ENCODE peak calls at places on chromosome 21, in four cellular contexts. One of them, this sample, is unnamed.
A peak's percentile ranks its signal among the peaks of the same experiment; 100 is the strongest.

GRCh38 chr21:42734323-42734971 is 81.0 kb downstream of the PDE9A start:
- DNase-seq in PC-3: peak; percentile 58
- DNase-seq in neuronal stem cell: no peak
- DNase-seq in GM23248: no peak
- DNase-seq in this sample: no peak

GRCh38 chr21:23401278-23401677 is 2206.0 kb downstream of the MRPL39 start:
- DNase-seq in PC-3: peak; percentile 61
- DNase-seq in neuronal stem cell: no peak
- DNase-seq in GM23248: no peak
- DNase-seq in this sample: no peak

GRCh38 chr21:29080454-29080930 is 7.0 kb upstream of the CCT8 start:
- DNase-seq in PC-3: no peak
- DNase-seq in GM23248: no peak
- DNase-seq in neuronal stem cell: no peak
- DNase-seq in this sample: no peak

GRCh38 chr21:14826630-14827029 is 238.2 kb downstream of the NRIP1 start:
- DNase-seq in neuronal stem cell: no peak
- DNase-seq in GM23248: no peak
- DNase-seq in PC-3: no peak
- DNase-seq in this sample: no peak

GRCh38 chr21:41634211-41634694 is 126.3 kb upstream of the TMPRSS2 start:
- DNase-seq in PC-3: peak; percentile 99
- DNase-seq in neuronal stem cell: no peak
- DNase-seq in GM23248: no peak
- DNase-seq in this sample: peak; percentile 98

GRCh38 chr21:44612669-44613229 is 870 bp downstream of the KRTAP10-8 start:
- DNase-seq in PC-3: no peak
- DNase-seq in GM23248: no peak
- DNase-seq in neuronal stem cell: no peak
- DNase-seq in this sample: no peak

GRCh38 chr21:45982758-45983731 is 1.5 kb downstream of the COL6A1 start:
- DNase-seq in GM23248: peak; percentile 53
- DNase-seq in PC-3: peak; percentile 19
- DNase-seq in neuronal stem cell: no peak
- DNase-seq in this sample: no peak

GRCh38 chr21:34035619-34036354 is 37.6 kb upstream of the MRPS6 start:
- DNase-seq in neuronal stem cell: no peak
- DNase-seq in PC-3: no peak
- DNase-seq in GM23248: no peak
- DNase-seq in this sample: peak; percentile 37

GRCh38 chr21:33731447-33731846 is 89.1 kb downstream of the ITSN1 start:
- DNase-seq in GM23248: no peak
- DNase-seq in PC-3: peak; percentile 30
- DNase-seq in neuronal stem cell: no peak
- DNase-seq in this sample: no peak

GRCh38 chr21:38897532-38898421 is 92.0 kb downstream of the ETS2 start:
- DNase-seq in PC-3: no peak
- DNase-seq in neuronal stem cell: no peak
- DNase-seq in GM23248: no peak
- DNase-seq in this sample: no peak

GRCh38 chr21:28761709-28762356 is 230.8 kb downstream of the LTN1 start:
- DNase-seq in PC-3: no peak
- DNase-seq in GM23248: peak; percentile 72
- DNase-seq in neuronal stem cell: no peak
- DNase-seq in this sample: no peak

GRCh38 chr21:34270406-34270805 is 93.4 kb upstream of the KCNE2 start:
- DNase-seq in neuronal stem cell: no peak
- DNase-seq in PC-3: no peak
- DNase-seq in GM23248: no peak
- DNase-seq in this sample: no peak

GRCh38 chr21:17688912-17689874 is 76.5 kb upstream of the BTG3 start:
- DNase-seq in neuronal stem cell: no peak
- DNase-seq in PC-3: peak; percentile 96
- DNase-seq in GM23248: no peak
- DNase-seq in this sample: peak; percentile 96

GRCh38 chr21:24895885-24896734 is 711.2 kb downstream of the MRPL39 start:
- DNase-seq in GM23248: peak; percentile 5
- DNase-seq in PC-3: peak; percentile 58
- DNase-seq in neuronal stem cell: peak; percentile 29
- DNase-seq in this sample: no peak

GRCh38 chr21:24076179-24076578 is 1531.1 kb downstream of the MRPL39 start:
- DNase-seq in PC-3: peak; percentile 20
- DNase-seq in GM23248: no peak
- DNase-seq in neuronal stem cell: no peak
- DNase-seq in this sample: no peak

GRCh38 chr21:42265229-42265812 is 46.4 kb downstream of the ABCG1 start:
- DNase-seq in PC-3: no peak
- DNase-seq in GM23248: no peak
- DNase-seq in neuronal stem cell: no peak
- DNase-seq in this sample: no peak

GRCh38 chr21:34008618-34009017 is 64.8 kb upstream of the MRPS6 start:
- DNase-seq in GM23248: no peak
- DNase-seq in PC-3: no peak
- DNase-seq in neuronal stem cell: no peak
- DNase-seq in this sample: no peak

GRCh38 chr21:40640427-40640826 is 206.5 kb downstream of the DSCAM start:
- DNase-seq in neuronal stem cell: no peak
- DNase-seq in PC-3: no peak
- DNase-seq in GM23248: no peak
- DNase-seq in this sample: no peak

GRCh38 chr21:17769049-17769845 is 49.9 kb downstream of the C21orf91 start:
- DNase-seq in PC-3: peak; percentile 76
- DNase-seq in neuronal stem cell: no peak
- DNase-seq in GM23248: peak; percentile 18
- DNase-seq in this sample: no peak

GRCh38 chr21:45386728-45387371 is 18.1 kb upstream of the COL18A1 start:
- DNase-seq in PC-3: peak; percentile 75
- DNase-seq in GM23248: peak; percentile 93
- DNase-seq in neuronal stem cell: no peak
- DNase-seq in this sample: peak; percentile 56

GRCh38 chr21:45883090-45883489 is 98.5 kb upstream of the COL6A1 start:
- DNase-seq in neuronal stem cell: no peak
- DNase-seq in PC-3: no peak
- DNase-seq in GM23248: no peak
- DNase-seq in this sample: no peak

GRCh38 chr21:36545776-36546511 is 66.0 kb upstream of the CLDN14 start:
- DNase-seq in neuronal stem cell: no peak
- DNase-seq in PC-3: no peak
- DNase-seq in GM23248: peak; percentile 13
- DNase-seq in this sample: no peak

GRCh38 chr21:44762221-44763049 is 39.2 kb downstream of the UBE2G2 start:
- DNase-seq in neuronal stem cell: no peak
- DNase-seq in GM23248: no peak
- DNase-seq in PC-3: no peak
- DNase-seq in this sample: no peak

GRCh38 chr21:19322360-19322759 is 918.8 kb upstream of the TMPRSS15 start:
- DNase-seq in neuronal stem cell: no peak
- DNase-seq in PC-3: peak; percentile 35
- DNase-seq in GM23248: no peak
- DNase-seq in this sample: no peak

GRCh38 chr21:16308269-16308668 is 578.5 kb downstream of the USP25 start:
- DNase-seq in PC-3: no peak
- DNase-seq in GM23248: peak; percentile 58
- DNase-seq in neuronal stem cell: no peak
- DNase-seq in this sample: peak; percentile 90

GRCh38 chr21:41348434-41348833 is 13.4 kb upstream of the MX2 start:
- DNase-seq in neuronal stem cell: no peak
- DNase-seq in GM23248: no peak
- DNase-seq in PC-3: peak; percentile 13
- DNase-seq in this sample: no peak

GRCh38 chr21:44344541-44345183 is 5.5 kb upstream of the CFAP410 start:
- DNase-seq in PC-3: no peak
- DNase-seq in GM23248: no peak
- DNase-seq in neuronal stem cell: no peak
- DNase-seq in this sample: no peak

GRCh38 chr21:28705616-28706015 is 287.1 kb downstream of the LTN1 start:
- DNase-seq in neuronal stem cell: no peak
- DNase-seq in GM23248: peak; percentile 4
- DNase-seq in PC-3: no peak
- DNase-seq in this sample: no peak

GRCh38 chr21:40254540-40255455 is 387.6 kb downstream of the PCP4 start:
- DNase-seq in PC-3: no peak
- DNase-seq in GM23248: no peak
- DNase-seq in neuronal stem cell: no peak
- DNase-seq in this sample: peak; percentile 86

GRCh38 chr21:29904359-29905282 is 35.2 kb downstream of the GRIK1 start:
- DNase-seq in neuronal stem cell: no peak
- DNase-seq in GM23248: peak; percentile 38
- DNase-seq in PC-3: peak; percentile 24
- DNase-seq in this sample: peak; percentile 20

GRCh38 chr21:41662161-41662560 is 104.7 kb downstream of the RIPK4 start:
- DNase-seq in PC-3: no peak
- DNase-seq in neuronal stem cell: no peak
- DNase-seq in GM23248: no peak
- DNase-seq in this sample: no peak

GRCh38 chr21:16870116-16870515 is 642.7 kb upstream of the CXADR start:
- DNase-seq in PC-3: no peak
- DNase-seq in neuronal stem cell: no peak
- DNase-seq in GM23248: peak; percentile 45
- DNase-seq in this sample: no peak

GRCh38 chr21:44982558-44983244 is 42.9 kb downstream of the SLX9 start:
- DNase-seq in GM23248: no peak
- DNase-seq in PC-3: peak; percentile 11
- DNase-seq in neuronal stem cell: no peak
- DNase-seq in this sample: no peak

GRCh38 chr21:45994086-45994661 is 12.6 kb downstream of the COL6A1 start:
- DNase-seq in neuronal stem cell: no peak
- DNase-seq in PC-3: no peak
- DNase-seq in GM23248: peak; percentile 36
- DNase-seq in this sample: no peak

GRCh38 chr21:31872452-31873274 is at the start of gene HUNK:
- DNase-seq in GM23248: peak; percentile 75
- DNase-seq in PC-3: no peak
- DNase-seq in neuronal stem cell: peak; percentile 73
- DNase-seq in this sample: peak; percentile 34

GRCh38 chr21:31875424-31876097 is 2.7 kb downstream of the HUNK start:
- DNase-seq in PC-3: no peak
- DNase-seq in neuronal stem cell: no peak
- DNase-seq in GM23248: peak; percentile 64
- DNase-seq in this sample: no peak

GRCh38 chr21:31874817-31875216 is 2.0 kb downstream of the HUNK start:
- DNase-seq in PC-3: no peak
- DNase-seq in neuronal stem cell: peak; percentile 20
- DNase-seq in GM23248: peak; percentile 27
- DNase-seq in this sample: no peak

GRCh38 chr21:31873275-31873695 is 465 bp downstream of the HUNK start:
- DNase-seq in neuronal stem cell: peak; percentile 56
- DNase-seq in GM23248: no peak
- DNase-seq in PC-3: no peak
- DNase-seq in this sample: no peak

DNA sequence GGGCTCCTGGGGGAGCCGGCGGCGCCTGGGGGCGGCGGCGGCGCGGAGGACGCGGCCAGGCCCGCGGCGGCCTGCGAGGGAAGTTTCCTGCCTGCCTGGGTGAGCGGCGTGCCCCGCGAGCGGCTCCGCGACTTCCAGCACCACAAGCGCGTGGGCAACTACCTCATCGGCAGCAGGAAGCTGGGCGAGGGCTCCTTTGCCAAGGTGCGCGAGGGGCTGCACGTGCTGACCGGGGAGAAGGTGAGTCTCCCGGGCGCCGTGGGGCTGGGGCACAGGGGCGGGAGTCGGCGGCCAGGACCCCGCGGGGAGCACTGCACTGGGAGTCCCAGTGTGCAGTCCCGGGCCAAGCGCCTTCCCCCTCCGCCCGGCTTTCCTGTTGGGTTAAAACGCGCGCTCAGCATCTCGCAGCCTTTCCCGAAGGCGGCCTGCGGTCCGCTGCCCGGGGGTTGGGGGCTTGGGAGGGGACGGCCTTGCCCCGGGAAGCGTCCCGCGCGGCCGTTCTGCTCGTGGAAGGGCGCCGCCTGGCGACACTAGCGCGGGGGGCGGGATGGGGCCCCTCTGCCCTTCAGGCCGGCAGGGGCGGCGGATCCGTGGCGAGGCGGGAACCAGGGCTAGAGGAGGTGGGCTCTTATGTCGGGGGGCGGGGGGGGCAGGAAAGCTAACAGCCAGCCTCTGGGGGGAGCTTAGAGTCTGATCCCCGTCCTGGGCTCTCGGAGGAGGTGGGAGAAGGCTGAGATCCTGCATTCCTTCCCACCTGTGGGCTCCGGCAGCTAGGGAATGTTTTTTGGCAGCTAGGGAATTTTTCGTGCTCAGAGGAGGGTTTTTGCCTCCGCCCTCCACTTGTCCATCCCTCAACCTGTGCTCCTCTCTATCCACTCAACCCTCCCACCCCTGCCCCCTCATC is 1.1 kb downstream of the HUNK start:
- DNase-seq in neuronal stem cell: peak; percentile 62
- DNase-seq in PC-3: peak; percentile 16
- DNase-seq in GM23248: peak; percentile 67
- DNase-seq in this sample: no peak
- H2AFZ ChIP-seq in neuronal stem cell: peak overlapping the region; percentile 94
- H2AFZ ChIP-seq in PC-3: no peak overlapping the region
- H2AFZ ChIP-seq in GM23248: peak overlapping the region; percentile 88
- H2AFZ ChIP-seq in this sample: peak overlapping the region; percentile 9

GRCh38 chr21:26546698-26547097 is 26.4 kb downstream of the CYYR1 start:
- DNase-seq in PC-3: no peak
- DNase-seq in neuronal stem cell: no peak
- DNase-seq in GM23248: no peak
- DNase-seq in this sample: no peak
- H3K4me2 ChIP-seq in PC-3: no peak overlapping the region
- H3K4me2 ChIP-seq in neuronal stem cell: no peak overlapping the region
- H3K4me2 ChIP-seq in GM23248: no peak overlapping the region
- H3K4me2 ChIP-seq in this sample: no peak overlapping the region

GRCh38 chr21:35528109-35529042 is 479.3 kb upstream of the RUNX1 start:
- DNase-seq in GM23248: no peak
- DNase-seq in PC-3: no peak
- DNase-seq in neuronal stem cell: no peak
- DNase-seq in this sample: no peak
- H3K9ac ChIP-seq in GM23248: no peak overlapping the region
- H3K9ac ChIP-seq in PC-3: no peak overlapping the region
- H3K9ac ChIP-seq in neuronal stem cell: no peak overlapping the region
- H3K9ac ChIP-seq in this sample: no peak overlapping the region

DNA sequence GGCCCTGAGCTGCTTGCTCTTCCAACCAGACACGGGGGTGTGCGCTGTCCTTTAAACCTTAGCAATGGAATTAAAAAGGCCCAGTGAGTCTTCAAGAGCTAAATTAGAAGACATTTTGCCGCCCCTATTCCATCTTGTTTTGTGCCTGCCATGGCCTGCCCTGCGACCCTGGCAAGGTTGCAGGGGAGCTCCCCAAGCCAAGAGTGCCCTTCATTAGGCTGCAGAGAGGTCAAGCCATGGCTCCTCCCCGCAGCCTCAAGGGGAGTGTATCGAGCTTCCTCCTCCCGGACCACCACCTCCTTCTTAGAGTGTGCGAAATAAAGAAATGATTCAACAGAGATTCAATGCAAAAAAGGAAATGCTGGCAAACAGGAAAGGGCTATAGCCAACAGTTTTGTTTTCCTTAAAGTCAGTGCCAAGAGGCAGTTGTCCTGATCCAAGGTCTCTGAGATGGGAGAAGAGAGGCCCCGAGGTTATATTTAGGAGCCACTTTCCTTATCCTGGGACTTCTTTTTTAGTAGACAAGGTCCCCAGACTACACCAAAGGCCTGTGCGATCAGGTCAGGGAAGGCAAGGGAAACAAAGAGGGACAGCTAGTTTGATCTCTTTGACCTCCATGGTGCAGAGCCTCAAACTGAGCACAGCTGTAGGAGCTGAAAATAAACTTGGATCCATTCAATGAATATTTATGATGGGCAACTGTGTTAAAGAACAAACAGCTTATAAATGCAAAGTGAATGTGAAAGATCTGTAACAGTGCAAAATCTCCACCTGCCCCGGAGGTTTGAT is 256.4 kb downstream of the DYRK1A start:
- DNase-seq in neuronal stem cell: no peak
- DNase-seq in GM23248: no peak
- DNase-seq in PC-3: no peak
- DNase-seq in this sample: no peak
- H2AFZ ChIP-seq in neuronal stem cell: peak overlapping the region; percentile 72
- H2AFZ ChIP-seq in GM23248: no peak overlapping the region
- H2AFZ ChIP-seq in PC-3: no peak overlapping the region
- H2AFZ ChIP-seq in this sample: no peak overlapping the region